ENCODE peak calls at places on chromosomes 4 and X, in four cellular contexts. I is AG04450, R is neuronal stem cell, F is tibial artery. C is an unnamed sample.
A peak's percentile ranks its signal among the peaks of the same experiment; 100 is the strongest.

GRCh38 chrX:149510386-149510785 is 5.3 kb upstream of the IDS start:
- DNase-seq in I (no peak), R (no peak), F (no peak), C (peak; percentile 39)

GRCh38 chr4:126182801-126183200 is 868.0 kb downstream of the FAT4 start:
- DNase-seq in I (peak; percentile 3), R (no peak), F (no peak), C (no peak)

GRCh38 chr4:129172181-129172580 is 76.2 kb downstream of the C4orf33 start:
- DNase-seq in I (no peak), R (no peak), F (no peak), C (no peak)

GRCh38 chrX:26574208-26574607 is 358.2 kb downstream of the MAGEB5 start:
- DNase-seq in I (no peak), R (no peak), F (no peak), C (no peak)

GRCh38 chr4:118351851-118352827 is 664 bp downstream of the PRSS12 start:
- DNase-seq in I (no peak), R (peak; percentile 35), F (no peak), C (no peak)

GRCh38 chrX:74521961-74522833 is 92.2 kb downstream of the RLIM start:
- DNase-seq in I (no peak), R (no peak), F (no peak), C (no peak)

GRCh38 chr4:52659722-52660261 is 691 bp upstream of the USP46 start:
- DNase-seq in I (no peak), R (peak; percentile 14), F (peak; percentile 59), C (no peak)

GRCh38 chrX:22192419-22193086 is 80.2 kb upstream of the CBLL2 start:
- DNase-seq in I (peak; percentile 8), R (peak; percentile 23), F (peak; percentile 47), C (peak; percentile 9)

GRCh38 chr4:145132521-145133098 is 34.5 kb downstream of the ABCE1 start:
- DNase-seq in I (no peak), R (no peak), F (no peak), C (no peak)

GRCh38 chr4:14783011-14783877 is 219.0 kb upstream of the CPEB2 start:
- DNase-seq in I (no peak), R (no peak), F (no peak), C (no peak)

GRCh38 chrX:29926659-29927058 is 288.7 kb upstream of the MAGEB2 start:
- DNase-seq in I (no peak), R (no peak), F (no peak), C (no peak)

GRCh38 chrX:149476513-149476912 is 28.6 kb downstream of the IDS start:
- DNase-seq in I (no peak), R (no peak), F (no peak), C (no peak)

GRCh38 chr4:85102606-85103005 is 136.1 kb upstream of the WDFY3 start:
- DNase-seq in I (no peak), R (no peak), F (no peak), C (no peak)

GRCh38 chr4:184355111-184355604 is 119.2 kb downstream of the IRF2 start:
- DNase-seq in I (peak; percentile 54), R (no peak), F (peak; percentile 64), C (peak; percentile 14)

GRCh38 chrX:106039920-106040319 is 1.4 kb upstream of the SERPINA7 start:
- DNase-seq in I (no peak), R (no peak), F (no peak), C (no peak)

GRCh38 chrX:140337263-140337662 is 167.6 kb downstream of the SOX3 start:
- DNase-seq in I (no peak), R (no peak), F (no peak), C (no peak)

GRCh38 chr4:112817933-112818921 is 181.3 kb downstream of the LARP7 start:
- DNase-seq in I (peak; percentile 56), R (peak; percentile 40), F (peak; percentile 84), C (no peak)

GRCh38 chr4:145843148-145843547 is 95.5 kb downstream of the ZNF827 start:
- DNase-seq in I (peak; percentile 36), R (no peak), F (no peak), C (no peak)

GRCh38 chr4:93719552-93719951 is 109.0 kb upstream of the ATOH1 start:
- DNase-seq in I (no peak), R (no peak), F (no peak), C (no peak)

GRCh38 chrX:101708180-101708579 is 48.5 kb upstream of the ARMCX2 start:
- DNase-seq in I (no peak), R (no peak), F (no peak), C (no peak)

GRCh38 chr4:152220201-152220666 is 315.7 kb downstream of the FBXW7 start:
- DNase-seq in I (no peak), R (no peak), F (no peak), C (no peak)

GRCh38 chrX:4380710-4381109 is 667.3 kb upstream of the PRKX start:
- DNase-seq in I (no peak), R (no peak), F (no peak), C (no peak)

GRCh38 chr4:160316036-160316435 is 1213.2 kb downstream of the RAPGEF2 start:
- DNase-seq in I (no peak), R (no peak), F (no peak), C (no peak)

GRCh38 chrX:150036181-150036580 is 97.9 kb upstream of the EOLA2 start:
- DNase-seq in I (no peak), R (no peak), F (no peak), C (no peak)

GRCh38 chrX:110051559-110051958 is 48.6 kb downstream of the TMEM164 start:
- DNase-seq in I (no peak), R (no peak), F (no peak), C (no peak)

GRCh38 chr4:66300336-66300934 is 630.1 kb upstream of the EPHA5 start:
- DNase-seq in I (no peak), R (no peak), F (no peak), C (no peak)

GRCh38 chr4:186622788-186623464 is 67.6 kb upstream of the MTNR1A start:
- DNase-seq in I (no peak), R (no peak), F (peak; percentile 36), C (no peak)

GRCh38 chr4:169249214-169249973 is 21.4 kb downstream of the SH3RF1 start:
- DNase-seq in I (no peak), R (no peak), F (no peak), C (no peak)

GRCh38 chr4:76198411-76199237 is 15.0 kb downstream of the SCARB2 start:
- DNase-seq in I (peak; percentile 72), R (no peak), F (peak; percentile 67), C (no peak)

GRCh38 chrX:43958529-43958928 is 14.7 kb downstream of the NDP start:
- DNase-seq in I (peak; percentile 34), R (peak; percentile 60), F (no peak), C (peak; percentile 68)

GRCh38 chrX:44785652-44786051 is 58.2 kb upstream of the DUSP21 start:
- DNase-seq in I (peak; percentile 26), R (no peak), F (no peak), C (no peak)

GRCh38 chrX:155874571-155875244 is 6.4 kb upstream of the VAMP7 start:
- DNase-seq in I (no peak), R (no peak), F (no peak), C (no peak)

DNA sequence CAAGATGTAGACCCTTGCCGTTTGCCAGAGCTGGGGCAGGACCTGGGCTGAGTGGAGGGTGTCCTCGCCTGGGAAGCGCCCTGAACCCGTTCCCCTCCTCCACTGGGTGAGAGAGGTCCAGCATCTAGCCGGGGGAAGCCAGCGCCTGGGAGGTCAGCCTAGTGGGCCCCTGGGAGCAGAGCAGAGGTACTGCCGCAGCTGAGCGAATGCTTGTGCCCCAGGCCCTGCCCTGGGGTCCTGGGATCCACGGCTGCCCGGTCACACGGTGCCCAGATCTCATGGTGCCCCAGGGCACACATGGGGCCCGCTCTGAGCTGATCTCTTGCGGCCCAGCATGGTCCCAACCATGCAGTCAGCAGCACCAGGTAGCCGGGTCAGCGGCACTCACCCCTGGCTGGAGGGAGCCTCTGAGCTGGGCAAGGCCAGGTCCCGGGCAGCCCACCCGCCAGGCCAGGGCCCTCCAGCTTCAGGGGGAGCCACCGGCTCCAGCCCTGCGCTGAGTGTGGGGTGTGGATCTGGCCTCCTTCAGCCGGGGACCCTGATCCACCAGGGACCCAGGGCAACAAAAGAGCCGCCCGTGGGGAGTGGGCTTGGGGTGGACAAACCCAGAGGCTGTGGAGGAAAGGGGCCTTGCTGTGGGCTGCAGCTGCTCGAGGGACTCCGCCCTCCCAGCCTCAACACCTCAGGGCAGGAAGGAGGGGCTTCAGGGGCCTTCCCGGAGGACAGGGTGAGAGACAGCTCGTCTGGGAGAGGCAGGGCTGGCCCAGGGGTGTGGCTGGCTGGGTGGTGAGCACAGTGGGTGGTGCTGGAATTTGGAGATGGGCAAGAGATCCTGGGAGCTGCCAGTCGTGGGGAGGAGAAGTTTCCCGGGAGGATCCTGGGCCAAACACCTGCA is 4.1 kb upstream of the CPLX1 start:
- DNase-seq in I (no peak), R (no peak), F (peak; percentile 10), C (no peak)
- H3K27me3 ChIP-seq in I (peaks cover 67% of the 10 kb centered on the region), R (peaks cover 25% of the 10 kb centered on the region), F (peaks cover 8% of the 10 kb centered on the region), C (no peaks in the 10 kb centered on the region)

GRCh38 chr4:173503330-173504180 is 26.5 kb downstream of the HAND2 start:
- DNase-seq in I (no peak), R (no peak), F (no peak), C (no peak)
- H3K27me3 ChIP-seq in I (peaks cover 73% of the 10 kb centered on the region), R (peaks cover 97% of the 10 kb centered on the region), F (no peaks in the 10 kb centered on the region), C (peaks cover 42% of the 10 kb centered on the region)

DNA sequence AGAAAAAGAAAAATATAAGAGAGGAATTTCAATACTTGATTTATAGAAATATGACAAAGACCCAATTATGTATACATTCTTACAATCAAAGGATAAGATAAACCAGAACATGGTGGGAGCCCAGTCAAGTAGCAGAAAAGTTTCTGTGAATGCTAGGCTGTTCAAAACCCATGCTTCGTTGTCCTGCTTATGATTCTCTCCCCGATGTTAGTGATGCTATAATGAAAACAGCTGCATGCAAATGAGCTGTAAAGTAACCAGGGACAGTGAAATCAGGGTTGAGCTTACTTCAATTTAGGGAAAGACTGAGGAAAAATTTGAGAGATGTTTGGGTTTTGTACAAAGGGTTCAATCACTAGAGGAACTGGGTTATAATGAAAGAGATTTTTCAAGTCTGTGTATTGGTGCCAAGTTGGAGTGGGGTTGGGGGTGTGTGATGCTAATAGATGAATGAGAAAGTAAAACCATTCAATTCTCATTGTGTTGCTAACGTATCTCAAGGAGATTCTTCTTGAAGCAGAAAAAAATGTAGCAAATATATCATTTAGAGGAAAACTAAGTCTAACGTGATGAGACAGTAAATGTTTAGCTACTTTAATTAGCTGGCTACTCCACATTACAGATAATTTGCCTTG is 59.2 kb upstream of the PPP1R2C start:
- DNase-seq in I (no peak), R (no peak), F (no peak), C (no peak)
- H3K27me3 ChIP-seq in I (no peaks in the 10 kb centered on the region), R (no peaks in the 10 kb centered on the region), F (no peaks in the 10 kb centered on the region), C (no peaks in the 10 kb centered on the region)

GRCh38 chr4:87317527-87317926 is 5.2 kb downstream of the HSD17B13 start:
- DNase-seq in I (no peak), R (no peak), F (no peak), C (no peak)
- H3K27me3 ChIP-seq in I (no peaks in the 10 kb centered on the region), R (no peaks in the 10 kb centered on the region), F (no peaks in the 10 kb centered on the region), C (no peaks in the 10 kb centered on the region)

GRCh38 chr4:37770016-37770415 is 56.5 kb upstream of the PGM2 start:
- DNase-seq in I (no peak), R (no peak), F (no peak), C (no peak)
- H3K27me3 ChIP-seq in I (peaks cover 22% of the 10 kb centered on the region), R (no peaks in the 10 kb centered on the region), F (no peaks in the 10 kb centered on the region), C (no peaks in the 10 kb centered on the region)

C was measured in CD4-positive, CD25-positive, alpha-beta regulatory T cell.